ENCODE peak calls at places on chromosome 13, in four cellular contexts. One of them, this sample, is unnamed.

GRCh38 chr13:29840585-29840984 is 9.8 kb downstream of the UBL3 start:
- DNase-seq in HepG2: no peak
- DNase-seq in HCT116: no peak
- DNase-seq in A549: no peak
- DNase-seq in this sample: no peak

GRCh38 chr13:111661776-111662175 is 341.3 kb downstream of the TEX29 start:
- DNase-seq in HepG2: no peak
- DNase-seq in HCT116: no peak
- DNase-seq in A549: no peak
- DNase-seq in this sample: no peak

GRCh38 chr13:111183959-111184684 is 69.0 kb downstream of the ARHGEF7 start:
- DNase-seq in HepG2: no peak
- DNase-seq in HCT116: no peak
- DNase-seq in A549: no peak
- DNase-seq in this sample: no peak

GRCh38 chr13:26956532-26957142 is 196.1 kb upstream of the GPR12 start:
- DNase-seq in HepG2: no peak
- DNase-seq in HCT116: no peak
- DNase-seq in A549: no peak
- DNase-seq in this sample: peak; percentile 52

GRCh38 chr13:26914624-26915023 is 154.0 kb upstream of the GPR12 start:
- DNase-seq in HepG2: no peak
- DNase-seq in HCT116: peak; percentile 6
- DNase-seq in A549: no peak
- DNase-seq in this sample: peak; percentile 72

GRCh38 chr13:93235258-93236015 is 8.8 kb downstream of the GPC6 start:
- DNase-seq in HepG2: no peak
- DNase-seq in HCT116: no peak
- DNase-seq in A549: no peak
- DNase-seq in this sample: no peak

GRCh38 chr13:100537486-100537885 is 51.1 kb downstream of the GGACT start:
- DNase-seq in HepG2: no peak
- DNase-seq in HCT116: no peak
- DNase-seq in A549: no peak
- DNase-seq in this sample: no peak

GRCh38 chr13:90518398-90518797 is 829.1 kb upstream of the MIR17HG start:
- DNase-seq in HepG2: no peak
- DNase-seq in HCT116: no peak
- DNase-seq in A549: no peak
- DNase-seq in this sample: no peak

GRCh38 chr13:67023088-67023893 is 206.8 kb downstream of the PCDH9 start:
- DNase-seq in HepG2: no peak
- DNase-seq in HCT116: no peak
- DNase-seq in A549: peak; percentile 3
- DNase-seq in this sample: peak; percentile 4

GRCh38 chr13:60787083-60787482 is 390.1 kb downstream of the TDRD3 start:
- DNase-seq in HepG2: no peak
- DNase-seq in HCT116: no peak
- DNase-seq in A549: no peak
- DNase-seq in this sample: peak; percentile 3

GRCh38 chr13:34914416-34914815 is 27.7 kb upstream of the NBEA start:
- DNase-seq in HepG2: no peak
- DNase-seq in HCT116: no peak
- DNase-seq in A549: no peak
- DNase-seq in this sample: no peak

GRCh38 chr13:111315347-111315995 is 5.0 kb upstream of the TEX29 start:
- DNase-seq in HepG2: no peak
- DNase-seq in HCT116: no peak
- DNase-seq in A549: no peak
- DNase-seq in this sample: no peak

GRCh38 chr13:32309312-32309711 is 5.9 kb downstream of the ZAR1L start:
- DNase-seq in HepG2: no peak
- DNase-seq in HCT116: no peak
- DNase-seq in A549: no peak
- DNase-seq in this sample: peak; percentile 82

GRCh38 chr13:20017365-20017711 is 58.8 kb downstream of the ZMYM2 start:
- DNase-seq in HepG2: no peak
- DNase-seq in HCT116: no peak
- DNase-seq in A549: no peak
- DNase-seq in this sample: no peak

GRCh38 chr13:29397265-29397664 is 198.2 kb downstream of the SLC7A1 start:
- DNase-seq in HepG2: no peak
- DNase-seq in HCT116: no peak
- DNase-seq in A549: no peak
- DNase-seq in this sample: no peak

GRCh38 chr13:46571189-46571901 is 18.4 kb downstream of the LRCH1 start:
- DNase-seq in HepG2: peak; percentile 39
- DNase-seq in HCT116: no peak
- DNase-seq in A549: no peak
- DNase-seq in this sample: no peak

GRCh38 chr13:99373436-99373835 is 66.2 kb upstream of the GPR183 start:
- DNase-seq in HepG2: no peak
- DNase-seq in HCT116: no peak
- DNase-seq in A549: no peak
- DNase-seq in this sample: no peak

GRCh38 chr13:52845766-52846566 is 2.5 kb downstream of the PCDH8 start:
- DNase-seq in HepG2: no peak
- DNase-seq in HCT116: no peak
- DNase-seq in A549: no peak
- DNase-seq in this sample: peak; percentile 20

GRCh38 chr13:64527561-64527960 is 2702.6 kb downstream of the PCDH9 start:
- DNase-seq in HepG2: peak; percentile 1
- DNase-seq in HCT116: no peak
- DNase-seq in A549: no peak
- DNase-seq in this sample: no peak

GRCh38 chr13:102707465-102707864 is 12.6 kb upstream of the METTL21C start:
- DNase-seq in HepG2: no peak
- DNase-seq in HCT116: no peak
- DNase-seq in A549: peak; percentile 8
- DNase-seq in this sample: no peak

GRCh38 chr13:100977841-100978240 is 303.2 kb upstream of the TMTC4 start:
- DNase-seq in HepG2: no peak
- DNase-seq in HCT116: no peak
- DNase-seq in A549: no peak
- DNase-seq in this sample: no peak

GRCh38 chr13:35990196-35990595 is 141.0 kb downstream of the DCLK1 start:
- DNase-seq in HepG2: no peak
- DNase-seq in HCT116: no peak
- DNase-seq in A549: no peak
- DNase-seq in this sample: no peak

GRCh38 chr13:35984776-35985453 is 146.3 kb downstream of the DCLK1 start:
- DNase-seq in HepG2: no peak
- DNase-seq in HCT116: no peak
- DNase-seq in A549: no peak
- DNase-seq in this sample: no peak

GRCh38 chr13:35984287-35984686 is 146.9 kb downstream of the DCLK1 start:
- DNase-seq in HepG2: no peak
- DNase-seq in HCT116: no peak
- DNase-seq in A549: no peak
- DNase-seq in this sample: no peak

GRCh38 chr13:35988648-35989081 is 142.5 kb downstream of the DCLK1 start:
- DNase-seq in HepG2: no peak
- DNase-seq in HCT116: no peak
- DNase-seq in A549: no peak
- DNase-seq in this sample: no peak

DNA sequence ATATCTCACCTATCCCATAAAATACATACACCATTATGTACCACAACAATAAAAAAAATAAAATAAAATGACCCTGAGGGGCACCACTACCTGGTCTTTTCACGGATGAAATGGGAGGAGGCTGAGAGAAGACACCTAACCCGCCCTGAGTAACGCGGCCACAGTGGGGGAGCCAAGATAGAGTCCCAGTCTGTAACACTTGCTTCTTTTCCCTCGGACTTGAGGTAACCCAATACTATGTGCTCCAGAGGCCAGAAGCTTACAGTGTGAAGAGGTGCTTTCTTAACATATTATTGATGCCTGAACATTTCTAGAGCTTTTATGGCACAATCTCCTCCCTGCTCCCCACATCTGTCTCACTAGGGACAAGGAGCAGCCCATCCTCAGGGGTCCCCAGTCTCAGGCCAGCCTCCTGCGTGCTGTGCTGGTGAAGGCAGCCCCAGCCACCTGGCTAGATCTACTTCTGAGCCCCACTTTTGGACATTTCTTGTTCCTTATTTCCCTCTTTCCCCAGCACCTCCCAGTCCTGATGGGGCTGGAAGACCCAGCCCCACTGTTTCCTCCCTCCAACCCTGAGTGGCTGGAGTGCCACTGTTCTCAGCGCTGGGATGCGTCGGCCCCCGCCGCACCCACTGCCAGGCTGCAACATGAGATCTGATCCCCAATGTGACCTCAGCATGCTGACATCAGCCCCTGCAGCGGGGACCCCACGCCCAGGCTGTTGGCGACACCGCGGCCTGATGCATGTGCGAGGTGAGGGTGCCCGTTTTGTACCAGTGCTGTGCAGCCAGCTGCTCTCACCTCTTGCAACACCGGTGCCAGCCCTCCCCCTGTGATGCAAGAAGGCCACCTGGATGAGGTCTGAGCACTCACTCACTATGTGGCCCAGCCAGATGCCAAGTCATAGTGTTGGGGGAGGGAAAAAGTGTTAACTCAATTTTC is 143.3 kb downstream of the DCLK1 start:
- DNase-seq in HepG2: no peak
- DNase-seq in HCT116: no peak
- DNase-seq in A549: no peak
- DNase-seq in this sample: no peak
- TF ChIP-seq MAX in HepG2: no peak
- TF ChIP-seq MAX in HCT116: no peak
- TF ChIP-seq MAX in A549: no peak
- TF ChIP-seq MAX in this sample: no peak

DNA sequence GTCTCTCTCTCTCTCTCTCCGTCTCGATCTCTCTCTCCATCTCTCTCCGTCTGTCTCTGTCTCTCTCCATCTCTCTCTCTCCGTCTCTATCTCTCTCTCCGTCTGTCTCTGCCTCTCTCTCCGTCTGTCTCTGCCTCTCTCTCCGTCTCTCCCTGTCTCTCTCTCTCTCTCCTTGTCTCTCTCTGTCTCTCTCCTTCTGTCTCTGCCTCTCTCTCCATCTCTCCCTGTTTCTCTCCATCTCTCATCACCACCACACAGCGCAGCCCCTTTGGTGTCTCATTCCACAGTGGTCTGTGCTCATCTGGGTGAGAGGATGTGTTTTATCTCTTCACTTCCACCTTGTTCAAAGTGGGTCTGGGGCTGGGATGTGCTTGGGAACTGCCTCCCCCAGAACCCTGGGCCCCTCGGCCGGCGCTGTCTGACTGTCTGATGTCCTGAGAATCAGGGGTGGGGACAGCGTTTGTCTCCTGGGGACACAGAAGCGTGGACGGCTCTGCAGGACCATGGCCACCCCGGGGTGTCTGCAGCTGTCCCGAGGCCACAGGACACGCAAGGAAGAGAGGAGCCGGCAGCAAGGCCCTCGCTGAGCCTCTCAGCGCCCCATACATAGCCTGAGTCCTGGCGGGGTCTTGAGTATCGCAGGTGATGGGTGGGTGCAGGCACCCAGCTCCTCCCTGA is 40.2 kb upstream of the C13orf46 start:
- DNase-seq in HepG2: no peak
- DNase-seq in HCT116: no peak
- DNase-seq in A549: no peak
- DNase-seq in this sample: no peak
- TF ChIP-seq MAX in HepG2: no peak
- TF ChIP-seq MAX in HCT116: no peak
- TF ChIP-seq MAX in A549: no peak
- TF ChIP-seq MAX in this sample: no peak

GRCh38 chr13:97202761-97203160 is 19.4 kb upstream of the MBNL2 start:
- DNase-seq in HepG2: no peak
- DNase-seq in HCT116: no peak
- DNase-seq in A549: no peak
- DNase-seq in this sample: peak; percentile 60
- TF ChIP-seq MAX in HepG2: no peak
- TF ChIP-seq MAX in HCT116: no peak
- TF ChIP-seq MAX in A549: no peak
- TF ChIP-seq MAX in this sample: no peak

GRCh38 chr13:33446821-33447481 is 161.4 kb upstream of the STARD13 start:
- DNase-seq in HepG2: no peak
- DNase-seq in HCT116: no peak
- DNase-seq in A549: no peak
- DNase-seq in this sample: no peak
- TF ChIP-seq MAX in HepG2: no peak
- TF ChIP-seq MAX in HCT116: no peak
- TF ChIP-seq MAX in A549: no peak
- TF ChIP-seq MAX in this sample: no peak

DNA sequence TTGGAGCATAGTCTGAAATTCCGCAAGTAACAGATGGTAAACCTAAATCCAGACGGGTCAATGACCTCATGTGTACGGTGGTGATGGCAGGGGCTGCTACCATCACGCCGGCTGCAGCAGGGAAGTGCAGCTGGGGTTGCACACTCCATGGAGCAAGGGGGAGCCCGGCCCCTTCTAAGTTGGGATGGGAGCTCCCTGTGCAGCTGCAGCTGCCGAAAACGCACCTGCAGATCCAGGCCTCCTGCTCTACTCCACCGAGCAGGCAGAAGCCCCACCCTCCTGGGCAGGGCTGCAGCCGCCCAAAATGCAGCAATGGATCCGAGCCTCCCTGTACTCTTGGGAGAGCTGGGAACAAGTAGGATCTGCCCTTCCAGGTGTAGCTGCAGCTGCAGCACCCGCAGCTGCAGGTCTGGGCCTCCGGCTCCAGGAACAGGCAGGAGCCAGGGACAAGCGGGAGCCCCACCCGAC is 25.5 kb downstream of the KBTBD6 start:
- DNase-seq in HepG2: peak; percentile 13
- DNase-seq in HCT116: no peak
- DNase-seq in A549: no peak
- DNase-seq in this sample: no peak
- TF ChIP-seq MAX in HepG2: peak; percentile 31
- TF ChIP-seq MAX in HCT116: no peak
- TF ChIP-seq MAX in A549: no peak
- TF ChIP-seq MAX in this sample: no peak

GRCh38 chr13:57569981-57570380 is 61.6 kb upstream of the PCDH17 start:
- DNase-seq in HepG2: no peak
- DNase-seq in HCT116: no peak
- DNase-seq in A549: no peak
- DNase-seq in this sample: no peak
- TF ChIP-seq MAX in HepG2: no peak
- TF ChIP-seq MAX in HCT116: no peak
- TF ChIP-seq MAX in A549: no peak
- TF ChIP-seq MAX in this sample: no peak

GRCh38 chr13:63107163-63107935 is 1691.7 kb upstream of the PCDH20 start:
- DNase-seq in HepG2: no peak
- DNase-seq in HCT116: no peak
- DNase-seq in A549: peak; percentile 1
- DNase-seq in this sample: no peak

GRCh38 chr13:63112799-63113395 is 1697.2 kb upstream of the PCDH20 start:
- DNase-seq in HepG2: no peak
- DNase-seq in HCT116: no peak
- DNase-seq in A549: no peak
- DNase-seq in this sample: no peak

DNA sequence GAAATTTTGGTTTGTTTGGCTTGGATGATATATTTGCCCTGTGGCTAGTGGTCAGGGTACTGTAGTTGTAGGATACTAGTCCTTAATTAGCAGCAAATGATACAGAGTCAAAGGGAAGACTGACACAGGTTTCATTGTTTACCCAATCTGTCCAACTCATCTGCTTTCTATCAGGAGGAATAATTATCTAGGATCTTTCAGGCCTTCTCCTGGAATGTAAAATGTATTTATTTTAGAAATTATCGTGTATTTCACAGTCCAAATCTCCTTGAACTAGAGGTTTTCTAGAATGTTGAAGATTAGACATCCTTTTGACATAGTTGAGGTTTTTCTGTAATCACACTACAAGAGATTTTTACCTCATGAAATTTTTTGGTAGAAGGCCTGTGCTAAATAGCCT is 1694.8 kb upstream of the PCDH20 start:
- DNase-seq in HepG2: no peak
- DNase-seq in HCT116: no peak
- DNase-seq in A549: no peak
- DNase-seq in this sample: no peak
- TF ChIP-seq MAX in HepG2: no peak
- TF ChIP-seq MAX in HCT116: no peak
- TF ChIP-seq MAX in A549: no peak
- TF ChIP-seq MAX in this sample: no peak

This sample was measured in NB4.